ENCODE peak calls at places on chromosomes 7 and 10, in five cellular contexts. H is right lobe of liver, C is PC-3, X is osteoblast, J is testis. L is an unnamed sample.
A peak's percentile ranks its signal among the peaks of the same experiment; 100 is the strongest.

GRCh38 chr7:117320523-117320922 is 2.3 kb downstream of the WNT2 start:
- DNase-seq in H (no peak), C (no peak), X (no peak), J (no peak), L (no peak)

GRCh38 chr10:89337493-89337892 is 9.7 kb downstream of the IFIT3 start:
- DNase-seq in H (no peak), C (no peak), X (no peak), J (no peak), L (no peak)

GRCh38 chr7:102331536-102332275 is 24.5 kb downstream of the SPDYE6 start:
- DNase-seq in H (no peak), C (peak; percentile 30), X (peak; percentile 78), J (no peak), L (no peak)

GRCh38 chr7:44286182-44286617 is 39.2 kb downstream of the CAMK2B start:
- DNase-seq in H (peak; percentile 39), C (no peak), X (peak; percentile 86), J (no peak), L (no peak)

GRCh38 chr7:31043035-31043434 is 9.1 kb upstream of the ADCYAP1R1 start:
- DNase-seq in H (no peak), C (no peak), X (no peak), J (no peak), L (no peak)

GRCh38 chr7:134483296-134483695 is 24.4 kb upstream of the AKR1B1 start:
- DNase-seq in H (no peak), C (no peak), X (no peak), J (no peak), L (no peak)

GRCh38 chr10:132934953-132935352 is 7.4 kb downstream of the CFAP46 start:
- DNase-seq in H (no peak), C (no peak), X (peak; percentile 44), J (no peak), L (no peak)

GRCh38 chr7:1639071-1639470 is 31.0 kb upstream of the ELFN1 start:
- DNase-seq in H (no peak), C (no peak), X (peak; percentile 57), J (no peak), L (no peak)

GRCh38 chr7:2820508-2820934 is 23.6 kb downstream of the GNA12 start:
- DNase-seq in H (peak; percentile 89), C (peak; percentile 92), X (peak; percentile 94), J (peak; percentile 70), L (no peak)

GRCh38 chr10:48547061-48547895 is 57.6 kb downstream of the ARHGAP22 start:
- DNase-seq in H (no peak), C (no peak), X (no peak), J (no peak), L (no peak)

GRCh38 chr10:28806951-28807759 is 129.8 kb downstream of the BAMBI start:
- DNase-seq in H (no peak), C (no peak), X (no peak), J (no peak), L (no peak)

GRCh38 chr10:96585726-96586418 is 940 bp downstream of the TM9SF3 start:
- DNase-seq in H (no peak), C (peak; percentile 6), X (peak; percentile 85), J (no peak), L (peak; percentile 12)

GRCh38 chr10:50324680-50325393 is 73.5 kb upstream of the ASAH2 start:
- DNase-seq in H (no peak), C (no peak), X (no peak), J (no peak), L (no peak)

GRCh38 chr7:139159900-139160675 is 50.6 kb upstream of the ZC3HAV1 start:
- DNase-seq in H (no peak), C (peak; percentile 3), X (no peak), J (no peak), L (no peak)

GRCh38 chr10:33963656-33964175 is 629.2 kb upstream of the NRP1 start:
- DNase-seq in H (no peak), C (peak; percentile 71), X (peak; percentile 4), J (no peak), L (no peak)

GRCh38 chr10:5603091-5603847 is 63.1 kb downstream of the ASB13 start:
- DNase-seq in H (no peak), C (no peak), X (no peak), J (no peak), L (no peak)

GRCh38 chr10:56298941-56299340 is 62.1 kb downstream of the ZWINT start:
- DNase-seq in H (no peak), C (no peak), X (no peak), J (no peak), L (no peak)

GRCh38 chr10:125017547-125018298 is 75.8 kb downstream of the ZRANB1 start:
- DNase-seq in H (no peak), C (no peak), X (peak; percentile 77), J (no peak), L (no peak)

GRCh38 chr10:132005147-132005546 is 23.4 kb upstream of the BNIP3 start:
- DNase-seq in H (no peak), C (no peak), X (no peak), J (no peak), L (no peak)

GRCh38 chr10:133258818-133259602 is 17.7 kb downstream of the ADAM8 start:
- DNase-seq in H (no peak), C (peak; percentile 97), X (peak; percentile 100), J (peak; percentile 57), L (peak; percentile 84)

DNA sequence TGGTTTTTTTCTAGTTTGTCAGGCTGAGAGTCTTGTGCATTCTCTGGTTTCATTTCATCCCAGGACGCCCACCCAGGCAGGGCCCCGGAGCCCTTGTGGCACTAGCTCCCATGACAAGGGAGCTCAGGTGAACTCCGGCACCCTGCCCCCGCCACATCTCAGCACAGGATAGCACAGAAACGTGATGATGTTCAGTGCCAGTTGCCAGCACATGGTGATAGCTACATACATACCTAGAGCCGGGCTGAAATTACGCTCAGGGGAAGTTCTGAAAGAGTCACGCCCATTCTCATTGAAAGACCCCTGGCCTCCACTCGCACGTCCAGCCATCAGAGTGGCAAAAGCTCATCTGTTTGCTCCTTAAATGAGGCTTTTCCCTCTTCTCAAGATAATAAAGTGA is 273.7 kb downstream of the PTPRN2 start:
- DNase-seq in H (no peak), C (no peak), X (peak; percentile 59), J (no peak), L (no peak)
- H3K9me3 ChIP-seq in H (no peaks in the 10 kb centered on the region), C (no peaks in the 10 kb centered on the region), X (peaks cover 3% of the 10 kb centered on the region), J (no peaks in the 10 kb centered on the region), L (no peaks in the 10 kb centered on the region)

GRCh38 chr10:11687357-11687771 is 54.8 kb upstream of the ECHDC3 start:
- DNase-seq in H (no peak), C (peak; percentile 83), X (no peak), J (no peak), L (no peak)

GRCh38 chr10:11685787-11686218 is 56.4 kb upstream of the ECHDC3 start:
- DNase-seq in H (peak; percentile 58), C (peak; percentile 43), X (no peak), J (peak; percentile 74), L (peak; percentile 5)

GRCh38 chr10:11682896-11683295 is 59.3 kb upstream of the ECHDC3 start:
- DNase-seq in H (no peak), C (no peak), X (no peak), J (no peak), L (no peak)

GRCh38 chr10:11683529-11684320 is 58.5 kb upstream of the ECHDC3 start:
- DNase-seq in H (no peak), C (peak; percentile 1), X (no peak), J (no peak), L (no peak)

DNA sequence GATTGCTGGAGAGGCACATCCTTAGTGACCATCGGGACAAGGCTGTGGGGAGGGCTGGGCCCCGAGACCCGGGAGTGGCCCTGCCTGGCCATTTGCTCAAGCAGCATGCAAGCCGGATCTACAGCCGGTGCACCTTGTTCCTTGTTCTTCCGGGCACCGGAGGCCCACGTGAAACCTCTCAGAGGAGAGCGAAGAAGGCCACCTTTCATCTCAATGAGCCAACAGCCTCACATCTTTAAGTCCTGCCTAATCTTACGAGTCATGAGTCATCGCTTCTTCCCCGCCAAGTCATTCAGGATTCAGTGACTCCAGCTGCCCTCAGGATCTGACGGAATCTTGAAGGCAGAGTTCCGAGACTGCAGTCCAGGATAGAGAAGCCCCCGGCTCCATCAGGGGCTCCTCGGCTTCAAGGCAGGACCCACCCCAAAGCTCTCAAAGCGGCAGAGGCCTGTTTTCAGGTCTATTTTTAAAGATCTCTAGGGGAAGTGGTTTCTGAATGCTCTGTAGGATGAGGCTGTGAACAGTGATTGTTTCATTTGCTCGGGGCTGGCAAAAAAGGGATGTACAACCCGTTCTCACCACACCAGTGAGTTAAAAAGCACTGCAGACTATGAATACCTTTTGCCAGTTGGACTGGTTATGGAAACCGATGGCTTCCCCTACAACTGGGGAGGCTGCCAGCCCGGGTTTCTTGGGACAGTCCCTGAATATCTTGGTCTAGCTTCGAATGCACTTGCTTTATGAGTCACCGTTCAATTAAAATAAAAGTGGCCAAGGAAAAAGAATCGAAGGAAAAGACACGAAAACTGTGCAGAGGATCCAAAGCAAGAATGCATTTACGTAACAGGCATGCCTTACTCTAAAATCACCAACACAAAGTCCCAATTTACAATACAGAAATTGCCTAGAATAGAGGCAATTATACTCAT is 57.2 kb upstream of the ECHDC3 start:
- DNase-seq in H (no peak), C (peak; percentile 86), X (peak; percentile 95), J (peak; percentile 49), L (peak; percentile 21)
- H3K4me3 ChIP-seq in H (peak overlapping the region; percentile 4), C (peak overlapping the region; percentile 63), X (peak overlapping the region; percentile 68), J (no peak overlapping the region), L (peak overlapping the region; percentile 37)

DNA sequence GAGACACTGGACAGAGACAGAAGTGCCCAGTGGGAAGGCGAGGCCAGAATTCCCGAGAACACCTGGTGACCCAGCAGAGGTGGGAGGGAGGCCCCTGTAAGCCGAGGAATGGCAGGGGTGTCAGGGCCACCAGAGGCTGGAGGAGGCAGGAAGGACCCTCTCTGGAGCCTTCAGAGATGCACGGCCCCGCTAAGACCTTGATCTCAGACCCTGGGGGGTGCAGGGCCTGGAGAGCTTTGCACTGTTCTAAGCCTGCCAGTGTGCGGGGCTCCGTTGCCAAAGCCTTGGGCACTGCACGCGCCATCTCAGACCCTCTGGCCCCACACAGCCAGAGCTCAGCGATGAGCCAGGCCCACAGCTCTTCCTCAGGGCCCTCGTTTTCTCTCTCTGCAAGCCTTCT is 557.1 kb downstream of the PTPRN2 start:
- DNase-seq in H (no peak), C (no peak), X (no peak), J (no peak), L (no peak)
- H3K9me3 ChIP-seq in H (no peaks in the 10 kb centered on the region), C (no peaks in the 10 kb centered on the region), X (no peaks in the 10 kb centered on the region), J (no peaks in the 10 kb centered on the region), L (no peaks in the 10 kb centered on the region)

DNA sequence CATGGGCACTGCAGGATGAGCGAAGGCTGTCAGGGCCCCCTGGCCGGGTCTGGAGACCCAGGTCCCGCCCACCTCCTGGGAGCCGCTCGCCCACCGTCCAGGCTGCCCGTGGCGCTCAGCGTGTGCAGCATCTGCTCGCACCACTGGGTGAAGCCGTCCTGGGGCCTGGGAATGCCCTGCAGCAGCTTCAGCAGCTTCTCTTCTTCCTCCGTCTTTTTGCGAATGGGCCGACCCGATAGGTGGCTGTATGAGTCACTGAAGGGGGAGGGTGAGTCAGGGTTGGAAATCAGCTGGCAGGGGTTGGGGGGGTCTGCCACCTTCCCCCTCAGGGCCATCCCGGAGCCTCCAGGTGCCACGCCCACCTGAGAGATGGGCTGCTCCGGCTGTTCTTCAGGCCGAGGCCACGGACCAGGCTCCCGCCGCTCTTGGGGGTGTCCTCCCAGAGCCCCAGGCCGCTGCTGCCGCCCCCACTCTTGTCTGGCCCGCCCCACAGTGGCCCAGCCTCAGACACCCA is 8.7 kb downstream of the GNB2 start:
- DNase-seq in H (no peak), C (peak; percentile 43), X (peak; percentile 89), J (no peak), L (no peak)
- H3K4me3 ChIP-seq in H (no peak overlapping the region), C (no peak overlapping the region), X (no peak overlapping the region), J (no peak overlapping the region), L (no peak overlapping the region)

GRCh38 chr7:56483861-56484550 is 367.8 kb upstream of the NUPR2 start:
- DNase-seq in H (no peak), C (no peak), X (no peak), J (no peak), L (no peak)
- H3K9me3 ChIP-seq in H (no peaks in the 10 kb centered on the region), C (peaks cover 11% of the 10 kb centered on the region), X (no peaks in the 10 kb centered on the region), J (no peaks in the 10 kb centered on the region), L (peaks cover 10% of the 10 kb centered on the region)